ENCODE peak calls at places on chromosomes 1 and 21, in five cellular contexts. One of them, this sample, is unnamed.

GRCh38 chr1:157181790-157182189 is 43.6 kb upstream of the ETV3 start:
- DNase-seq in NCI-H510A treated with DMSO at 0.1 percent for 48 hours: no peak
- DNase-seq in Right ventricle myocardium superior: no peak
- DNase-seq in CD4-positive, alpha-beta T cell: no peak
- DNase-seq in H1: no peak
- DNase-seq in this sample: no peak

GRCh38 chr1:44405041-44405803 is at the start of gene RNF220:
- DNase-seq in NCI-H510A treated with DMSO at 0.1 percent for 48 hours: peak; percentile 99
- DNase-seq in Right ventricle myocardium superior: peak; percentile 68
- DNase-seq in CD4-positive, alpha-beta T cell: no peak
- DNase-seq in H1: peak; percentile 80
- DNase-seq in this sample: peak; percentile 87

GRCh38 chr1:219041141-219041540 is 132.5 kb upstream of the LYPLAL1 start:
- DNase-seq in NCI-H510A treated with DMSO at 0.1 percent for 48 hours: no peak
- DNase-seq in Right ventricle myocardium superior: no peak
- DNase-seq in CD4-positive, alpha-beta T cell: no peak
- DNase-seq in H1: no peak
- DNase-seq in this sample: no peak

GRCh38 chr1:27403065-27403726 is 10.8 kb downstream of the GPR3 start:
- DNase-seq in NCI-H510A treated with DMSO at 0.1 percent for 48 hours: no peak
- DNase-seq in Right ventricle myocardium superior: peak; percentile 83
- DNase-seq in CD4-positive, alpha-beta T cell: no peak
- DNase-seq in H1: peak; percentile 71
- DNase-seq in this sample: no peak

GRCh38 chr1:184716158-184716557 is 38.5 kb downstream of the EDEM3 start:
- DNase-seq in NCI-H510A treated with DMSO at 0.1 percent for 48 hours: no peak
- DNase-seq in Right ventricle myocardium superior: no peak
- DNase-seq in CD4-positive, alpha-beta T cell: no peak
- DNase-seq in H1: no peak
- DNase-seq in this sample: no peak

GRCh38 chr1:55650449-55650848 is 435.3 kb upstream of the USP24 start:
- DNase-seq in NCI-H510A treated with DMSO at 0.1 percent for 48 hours: no peak
- DNase-seq in Right ventricle myocardium superior: no peak
- DNase-seq in CD4-positive, alpha-beta T cell: no peak
- DNase-seq in H1: no peak
- DNase-seq in this sample: no peak

GRCh38 chr21:43859747-43860214 is 5.2 kb upstream of the AGPAT3 start:
- DNase-seq in NCI-H510A treated with DMSO at 0.1 percent for 48 hours: no peak
- DNase-seq in Right ventricle myocardium superior: no peak
- DNase-seq in CD4-positive, alpha-beta T cell: no peak
- DNase-seq in H1: no peak
- DNase-seq in this sample: no peak

GRCh38 chr21:38475519-38475918 is 22.8 kb downstream of the ERG start:
- DNase-seq in NCI-H510A treated with DMSO at 0.1 percent for 48 hours: peak; percentile 28
- DNase-seq in Right ventricle myocardium superior: no peak
- DNase-seq in CD4-positive, alpha-beta T cell: no peak
- DNase-seq in H1: peak; percentile 50
- DNase-seq in this sample: no peak

GRCh38 chr1:101088431-101088830 is 62.8 kb upstream of the DPH5 start:
- DNase-seq in NCI-H510A treated with DMSO at 0.1 percent for 48 hours: no peak
- DNase-seq in Right ventricle myocardium superior: no peak
- DNase-seq in CD4-positive, alpha-beta T cell: no peak
- DNase-seq in H1: no peak
- DNase-seq in this sample: no peak

GRCh38 chr1:39116868-39117728 is 87.4 kb upstream of the MACF1 start:
- DNase-seq in NCI-H510A treated with DMSO at 0.1 percent for 48 hours: no peak
- DNase-seq in Right ventricle myocardium superior: no peak
- DNase-seq in CD4-positive, alpha-beta T cell: no peak
- DNase-seq in H1: no peak
- DNase-seq in this sample: no peak

GRCh38 chr1:245484176-245484575 is 329.4 kb downstream of the KIF26B start:
- DNase-seq in NCI-H510A treated with DMSO at 0.1 percent for 48 hours: no peak
- DNase-seq in Right ventricle myocardium superior: no peak
- DNase-seq in CD4-positive, alpha-beta T cell: no peak
- DNase-seq in H1: no peak
- DNase-seq in this sample: peak; percentile 65

GRCh38 chr21:14913576-14914146 is 151.1 kb downstream of the NRIP1 start:
- DNase-seq in NCI-H510A treated with DMSO at 0.1 percent for 48 hours: no peak
- DNase-seq in Right ventricle myocardium superior: no peak
- DNase-seq in CD4-positive, alpha-beta T cell: no peak
- DNase-seq in H1: no peak
- DNase-seq in this sample: no peak

GRCh38 chr1:20448626-20449215 is 37.3 kb downstream of the CAMK2N1 start:
- DNase-seq in NCI-H510A treated with DMSO at 0.1 percent for 48 hours: no peak
- DNase-seq in Right ventricle myocardium superior: no peak
- DNase-seq in CD4-positive, alpha-beta T cell: no peak
- DNase-seq in H1: no peak
- DNase-seq in this sample: no peak

GRCh38 chr1:27349784-27350672 is 8.2 kb downstream of the SYTL1 start:
- DNase-seq in NCI-H510A treated with DMSO at 0.1 percent for 48 hours: peak; percentile 57
- DNase-seq in Right ventricle myocardium superior: peak; percentile 78
- DNase-seq in CD4-positive, alpha-beta T cell: no peak
- DNase-seq in H1: peak; percentile 83
- DNase-seq in this sample: no peak

GRCh38 chr1:227155688-227156087 is 162.6 kb downstream of the CDC42BPA start:
- DNase-seq in NCI-H510A treated with DMSO at 0.1 percent for 48 hours: no peak
- DNase-seq in Right ventricle myocardium superior: no peak
- DNase-seq in CD4-positive, alpha-beta T cell: no peak
- DNase-seq in H1: no peak
- DNase-seq in this sample: no peak

GRCh38 chr1:172585861-172586260 is 52.9 kb downstream of the SUCO start:
- DNase-seq in NCI-H510A treated with DMSO at 0.1 percent for 48 hours: no peak
- DNase-seq in Right ventricle myocardium superior: no peak
- DNase-seq in CD4-positive, alpha-beta T cell: no peak
- DNase-seq in H1: no peak
- DNase-seq in this sample: no peak

GRCh38 chr1:226677121-226678020 is 61.7 kb downstream of the ITPKB start:
- DNase-seq in NCI-H510A treated with DMSO at 0.1 percent for 48 hours: no peak
- DNase-seq in Right ventricle myocardium superior: peak; percentile 90
- DNase-seq in CD4-positive, alpha-beta T cell: peak; percentile 65
- DNase-seq in H1: no peak
- DNase-seq in this sample: no peak

GRCh38 chr21:38982096-38982495 is 176.4 kb downstream of the ETS2 start:
- DNase-seq in NCI-H510A treated with DMSO at 0.1 percent for 48 hours: no peak
- DNase-seq in Right ventricle myocardium superior: no peak
- DNase-seq in CD4-positive, alpha-beta T cell: no peak
- DNase-seq in H1: no peak
- DNase-seq in this sample: peak; percentile 91